ENCODE peak calls at places on chromosomes 11 and 22, in four cellular contexts. T is right lobe of liver, F is AG09309, E is fibroblast of the aortic adventitia. Y is an unnamed sample.

GRCh38 chr11:92461478-92461877 is 236.9 kb downstream of the FAT3 start:
- DNase-seq in T (no peak), F (no peak), E (no peak), Y (no peak)

GRCh38 chr11:68990995-68991780 is 10.4 kb upstream of the MRGPRD start:
- DNase-seq in T (no peak), F (no peak), E (no peak), Y (no peak)

GRCh38 chr11:34343153-34343552 is 14.7 kb downstream of the ABTB2 start:
- DNase-seq in T (no peak), F (peak; percentile 71), E (peak; percentile 75), Y (peak; percentile 87)

GRCh38 chr11:43567396-43567975 is 113.1 kb upstream of the HSD17B12 start:
- DNase-seq in T (no peak), F (peak; percentile 21), E (peak; percentile 70), Y (peak; percentile 46)

GRCh38 chr11:103420593-103420992 is 311.4 kb downstream of the DYNC2H1 start:
- DNase-seq in T (no peak), F (no peak), E (peak; percentile 16), Y (no peak)

GRCh38 chr11:45590743-45591142 is 74.7 kb downstream of the CHST1 start:
- DNase-seq in T (no peak), F (no peak), E (peak; percentile 62), Y (peak; percentile 18)

GRCh38 chr11:67492069-67492727 is 9.4 kb downstream of the AIP start:
- DNase-seq in T (peak; percentile 48), F (no peak), E (no peak), Y (no peak)

GRCh38 chr11:119432484-119433368 is 9.8 kb upstream of the THY1 start:
- DNase-seq in T (no peak), F (peak; percentile 70), E (peak; percentile 87), Y (peak; percentile 91)

GRCh38 chr11:43579171-43579918 is 101.2 kb upstream of the HSD17B12 start:
- DNase-seq in T (no peak), F (no peak), E (peak; percentile 9), Y (no peak)

GRCh38 chr22:22814666-22815396 is 72.8 kb upstream of the IGLL5 start:
- DNase-seq in T (no peak), F (no peak), E (no peak), Y (no peak)

GRCh38 chr11:86374121-86374520 is 566 bp upstream of the CCDC81 start:
- DNase-seq in T (no peak), F (no peak), E (no peak), Y (no peak)
- H3K4me3 ChIP-seq in T (no peak overlapping the region), F (no peak overlapping the region), E (no peak overlapping the region), Y (peak overlapping the region; percentile 36)

GRCh38 chr11:134478611-134479010 is 66.6 kb upstream of the B3GAT1 start:
- DNase-seq in T (no peak), F (no peak), E (no peak), Y (no peak)

GRCh38 chr11:134482128-134482527 is 70.1 kb upstream of the B3GAT1 start:
- DNase-seq in T (no peak), F (no peak), E (no peak), Y (no peak)

GRCh38 chr11:134481135-134481534 is 69.1 kb upstream of the B3GAT1 start:
- DNase-seq in T (no peak), F (no peak), E (no peak), Y (no peak)

GRCh38 chr11:134479206-134479955 is 67.3 kb upstream of the B3GAT1 start:
- DNase-seq in T (no peak), F (no peak), E (no peak), Y (no peak)

GRCh38 chr11:134480129-134480652 is 68.1 kb upstream of the B3GAT1 start:
- DNase-seq in T (no peak), F (no peak), E (no peak), Y (no peak)
- TF ChIP-seq CTCF in T (no peak), F (no peak), E (no peak), Y (no peak)

GRCh38 chr22:27022741-27023373 is 365.5 kb downstream of the MIAT start:
- DNase-seq in T (no peak), F (no peak), E (no peak), Y (no peak)
- H3K4me3 ChIP-seq in T (no peak overlapping the region), F (no peak overlapping the region), E (no peak overlapping the region), Y (no peak overlapping the region)

DNA sequence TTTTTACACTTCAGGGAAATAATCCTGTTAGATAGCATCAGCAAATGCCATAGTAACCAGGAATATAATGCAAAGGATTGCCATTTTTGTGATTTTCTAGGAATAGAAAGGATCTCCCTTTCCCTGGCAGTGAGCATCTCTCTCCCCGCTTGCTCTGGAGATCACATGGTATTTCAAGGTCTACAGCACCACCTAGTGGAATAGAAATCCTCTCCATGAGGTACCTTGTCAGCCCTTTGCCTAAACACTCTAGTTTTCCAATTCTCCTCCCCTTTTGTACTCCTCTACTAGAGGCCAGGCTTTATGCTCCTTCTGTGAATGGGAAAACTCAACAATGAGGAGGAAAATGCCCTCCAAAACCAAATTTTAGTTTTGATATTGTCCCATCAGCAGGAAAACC is 78.4 kb downstream of the XRRA1 start:
- DNase-seq in T (no peak), F (no peak), E (peak; percentile 64), Y (peak; percentile 18)
- TF ChIP-seq CTCF in T (no peak), F (peak; percentile 45), E (peak; percentile 37), Y (peak; percentile 33)

DNA sequence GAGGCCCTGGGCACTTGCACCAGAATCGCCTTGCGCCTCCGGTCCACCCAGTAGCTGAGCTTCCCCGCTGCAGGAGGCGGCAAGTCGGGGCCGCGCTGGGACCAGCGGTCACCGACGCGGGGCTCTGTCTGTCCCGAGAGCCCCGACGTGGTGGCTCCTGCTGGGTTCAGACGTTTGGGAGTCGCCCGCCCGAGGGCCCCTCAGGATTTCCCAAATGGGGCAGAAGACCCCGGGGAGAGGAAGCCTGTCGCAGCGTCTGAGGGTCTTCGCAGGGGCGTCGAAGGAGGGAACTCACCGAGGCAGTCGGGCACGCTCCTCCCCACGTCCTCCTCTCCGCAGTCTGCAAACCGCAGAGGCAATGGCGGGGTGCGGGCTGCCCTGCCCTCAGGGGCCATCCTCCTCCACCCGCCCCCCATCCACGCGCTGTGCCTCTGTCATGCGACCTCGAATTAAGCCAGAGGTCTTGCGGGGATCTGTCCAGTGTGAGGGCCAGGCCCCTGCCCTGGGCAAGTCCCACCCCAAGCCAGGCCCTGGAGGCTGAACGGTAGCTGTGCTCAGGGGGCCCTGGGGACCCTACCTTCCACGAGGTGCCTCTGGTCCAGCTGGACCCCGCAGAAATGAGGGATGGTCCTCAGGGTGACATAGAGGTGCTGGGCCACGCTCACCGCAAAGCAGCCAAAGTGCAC is 12.5 kb downstream of the IL17REL start:
- DNase-seq in T (no peak), F (no peak), E (no peak), Y (no peak)
- H3K4me3 ChIP-seq in T (no peak overlapping the region), F (no peak overlapping the region), E (no peak overlapping the region), Y (no peak overlapping the region)